ENCODE peak calls at places on chromosomes 12 and 14, in four cellular contexts. One of them, this sample, is unnamed.
A peak's percentile ranks its signal among the peaks of the same experiment; 100 is the strongest.

GRCh38 chr14:30620178-30620577 is 1.9 kb upstream of the SCFD1 start:
- DNase-seq in cardiac muscle cell: no peak
- DNase-seq in body of pancreas: no peak
- DNase-seq in tibial artery: no peak
- DNase-seq in this sample: no peak

GRCh38 chr14:39265741-39266588 is 32.2 kb downstream of the MIA2 start:
- DNase-seq in cardiac muscle cell: peak; percentile 5
- DNase-seq in body of pancreas: no peak
- DNase-seq in tibial artery: no peak
- DNase-seq in this sample: no peak

GRCh38 chr14:50953497-50953896 is 9.2 kb upstream of the PYGL start:
- DNase-seq in cardiac muscle cell: no peak
- DNase-seq in body of pancreas: no peak
- DNase-seq in tibial artery: no peak
- DNase-seq in this sample: no peak

GRCh38 chr12:121124402-121125109 is 8.1 kb upstream of the P2RX7 start:
- DNase-seq in cardiac muscle cell: no peak
- DNase-seq in body of pancreas: peak; percentile 50
- DNase-seq in tibial artery: no peak
- DNase-seq in this sample: no peak

GRCh38 chr14:32078030-32078793 is 1.1 kb downstream of the ARHGAP5 start:
- DNase-seq in cardiac muscle cell: peak; percentile 51
- DNase-seq in body of pancreas: peak; percentile 33
- DNase-seq in tibial artery: peak; percentile 45
- DNase-seq in this sample: no peak

GRCh38 chr14:58884442-58884841 is 246.7 kb downstream of the DACT1 start:
- DNase-seq in cardiac muscle cell: no peak
- DNase-seq in body of pancreas: no peak
- DNase-seq in tibial artery: no peak
- DNase-seq in this sample: no peak

GRCh38 chr12:43786899-43787693 is 19.0 kb downstream of the TWF1 start:
- DNase-seq in cardiac muscle cell: no peak
- DNase-seq in body of pancreas: no peak
- DNase-seq in tibial artery: no peak
- DNase-seq in this sample: no peak

GRCh38 chr14:101721951-101722661 is 39.4 kb upstream of the PPP2R5C start:
- DNase-seq in cardiac muscle cell: no peak
- DNase-seq in body of pancreas: peak; percentile 24
- DNase-seq in tibial artery: no peak
- DNase-seq in this sample: peak; percentile 93

GRCh38 chr12:43098078-43098477 is 453.9 kb downstream of the ADAMTS20 start:
- DNase-seq in cardiac muscle cell: no peak
- DNase-seq in body of pancreas: no peak
- DNase-seq in tibial artery: no peak
- DNase-seq in this sample: no peak

GRCh38 chr12:57368349-57369095 is 62.3 kb downstream of the R3HDM2 start:
- DNase-seq in cardiac muscle cell: no peak
- DNase-seq in body of pancreas: peak; percentile 33
- DNase-seq in tibial artery: no peak
- DNase-seq in this sample: no peak

GRCh38 chr12:57370696-57371095 is 60.1 kb downstream of the R3HDM2 start:
- DNase-seq in cardiac muscle cell: no peak
- DNase-seq in body of pancreas: no peak
- DNase-seq in tibial artery: no peak
- DNase-seq in this sample: no peak

GRCh38 chr12:57369202-57369601 is 61.6 kb downstream of the R3HDM2 start:
- DNase-seq in cardiac muscle cell: no peak
- DNase-seq in body of pancreas: no peak
- DNase-seq in tibial artery: no peak
- DNase-seq in this sample: no peak

GRCh38 chr12:57370084-57370483 is 60.8 kb downstream of the R3HDM2 start:
- DNase-seq in cardiac muscle cell: no peak
- DNase-seq in body of pancreas: no peak
- DNase-seq in tibial artery: no peak
- DNase-seq in this sample: no peak

DNA sequence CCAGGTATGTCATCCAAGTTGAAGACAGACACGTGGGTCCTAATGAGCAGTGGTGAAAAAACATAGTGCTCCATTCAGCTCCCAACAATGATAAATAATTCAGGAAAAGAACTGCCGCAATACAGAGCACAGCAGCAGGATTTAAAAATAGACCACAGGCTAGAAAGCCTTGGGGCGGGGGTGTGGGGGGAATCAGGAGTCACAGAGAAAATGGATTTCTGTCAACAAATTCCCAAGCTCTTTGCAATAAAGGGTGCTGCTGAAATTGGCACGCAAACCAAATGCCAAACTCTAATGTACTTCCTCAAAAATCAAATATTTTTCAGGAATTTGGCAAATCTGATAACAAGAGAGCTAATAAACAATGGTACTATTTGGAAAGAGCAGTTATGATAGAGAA is 58.6 kb downstream of the R3HDM2 start:
- DNase-seq in cardiac muscle cell: peak; percentile 51
- DNase-seq in body of pancreas: peak; percentile 14
- DNase-seq in tibial artery: no peak
- DNase-seq in this sample: no peak
- H3K27ac ChIP-seq in cardiac muscle cell: peak overlapping the region; percentile 56
- H3K27ac ChIP-seq in body of pancreas: peak overlapping the region; percentile 27
- H3K27ac ChIP-seq in tibial artery: peak overlapping the region; percentile 61
- H3K27ac ChIP-seq in this sample: no peak overlapping the region

GRCh38 chr12:97394657-97395056 is 67.9 kb upstream of the RMST start:
- DNase-seq in cardiac muscle cell: no peak
- DNase-seq in body of pancreas: no peak
- DNase-seq in tibial artery: no peak
- DNase-seq in this sample: no peak
- H3K27ac ChIP-seq in cardiac muscle cell: no peak overlapping the region
- H3K27ac ChIP-seq in body of pancreas: no peak overlapping the region
- H3K27ac ChIP-seq in tibial artery: no peak overlapping the region
- H3K27ac ChIP-seq in this sample: no peak overlapping the region

DNA sequence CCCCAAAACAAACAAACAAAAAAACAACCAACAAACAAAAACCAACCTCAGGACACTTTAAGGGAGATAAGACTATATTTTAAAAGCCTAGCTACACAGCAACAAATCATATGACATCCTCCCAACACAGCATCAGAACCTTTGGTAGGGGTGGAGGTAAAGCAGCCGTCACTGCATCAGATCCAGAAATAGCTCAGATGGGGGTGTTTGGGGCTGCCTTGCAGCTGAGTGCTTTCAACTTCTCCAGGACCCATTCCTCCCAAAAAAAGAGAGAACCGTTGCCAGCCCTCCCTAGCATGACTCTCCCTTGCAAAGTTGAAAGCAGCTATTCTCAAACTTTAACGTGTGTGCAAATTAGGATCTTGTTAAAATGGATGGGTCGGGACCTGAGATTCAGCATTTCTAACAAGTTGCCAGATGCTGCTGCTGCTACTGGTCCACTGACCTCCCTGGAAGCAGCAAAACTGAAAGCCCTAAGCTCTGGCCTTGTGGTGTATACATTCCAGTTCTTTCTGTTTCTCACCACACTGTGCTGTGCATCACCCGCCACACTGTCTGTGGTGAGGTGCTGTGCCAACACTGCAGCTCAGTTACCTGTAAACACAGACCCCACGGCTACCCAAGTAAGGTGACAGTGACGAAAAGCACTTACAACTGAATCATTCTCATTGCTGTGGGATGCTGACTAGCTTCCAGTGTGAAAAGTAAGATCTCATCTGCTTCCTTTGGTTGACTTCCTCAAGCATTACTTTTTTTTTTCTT is 54.0 kb downstream of the SLC38A1 start:
- DNase-seq in cardiac muscle cell: no peak
- DNase-seq in body of pancreas: no peak
- DNase-seq in tibial artery: no peak
- DNase-seq in this sample: peak; percentile 92
- H3K27ac ChIP-seq in cardiac muscle cell: peak overlapping the region; percentile 39
- H3K27ac ChIP-seq in body of pancreas: no peak overlapping the region
- H3K27ac ChIP-seq in tibial artery: peak overlapping the region; percentile 4
- H3K27ac ChIP-seq in this sample: peak overlapping the region; percentile 78

GRCh38 chr14:54652890-54653201 is 85.9 kb downstream of the SAMD4A start:
- DNase-seq in cardiac muscle cell: no peak
- DNase-seq in body of pancreas: no peak
- DNase-seq in tibial artery: no peak
- DNase-seq in this sample: no peak

GRCh38 chr14:54653764-54654469 is 87.0 kb downstream of the SAMD4A start:
- DNase-seq in cardiac muscle cell: no peak
- DNase-seq in body of pancreas: peak; percentile 21
- DNase-seq in tibial artery: peak; percentile 43
- DNase-seq in this sample: no peak

GRCh38 chr14:54652188-54652889 is 85.4 kb downstream of the SAMD4A start:
- DNase-seq in cardiac muscle cell: peak; percentile 77
- DNase-seq in body of pancreas: peak; percentile 81
- DNase-seq in tibial artery: peak; percentile 93
- DNase-seq in this sample: no peak

GRCh38 chr14:54651649-54652048 is 84.7 kb downstream of the SAMD4A start:
- DNase-seq in cardiac muscle cell: no peak
- DNase-seq in body of pancreas: no peak
- DNase-seq in tibial artery: no peak
- DNase-seq in this sample: no peak

DNA sequence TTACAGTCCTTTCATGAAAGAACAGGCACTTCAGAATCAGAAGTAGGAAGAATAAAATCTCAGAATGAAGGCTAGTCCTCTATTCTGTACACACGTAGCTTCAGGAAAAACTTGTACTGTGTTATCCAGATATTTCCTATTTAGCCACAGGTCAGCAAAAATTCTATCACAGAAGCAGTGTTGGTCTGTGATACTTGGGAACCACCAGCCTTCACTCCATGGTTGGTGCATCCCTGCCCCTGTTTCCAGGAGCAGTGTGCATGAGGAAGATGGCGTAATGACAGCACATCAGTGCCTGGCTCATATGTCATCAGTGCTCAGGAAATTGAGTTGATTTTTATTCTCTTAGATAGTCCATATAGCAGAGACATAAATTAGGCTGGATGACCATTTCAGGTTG is 87.7 kb downstream of the SAMD4A start:
- DNase-seq in cardiac muscle cell: no peak
- DNase-seq in body of pancreas: no peak
- DNase-seq in tibial artery: no peak
- DNase-seq in this sample: no peak
- H3K27ac ChIP-seq in cardiac muscle cell: peak overlapping the region; percentile 62
- H3K27ac ChIP-seq in body of pancreas: no peak overlapping the region
- H3K27ac ChIP-seq in tibial artery: peak overlapping the region; percentile 79
- H3K27ac ChIP-seq in this sample: no peak overlapping the region

DNA sequence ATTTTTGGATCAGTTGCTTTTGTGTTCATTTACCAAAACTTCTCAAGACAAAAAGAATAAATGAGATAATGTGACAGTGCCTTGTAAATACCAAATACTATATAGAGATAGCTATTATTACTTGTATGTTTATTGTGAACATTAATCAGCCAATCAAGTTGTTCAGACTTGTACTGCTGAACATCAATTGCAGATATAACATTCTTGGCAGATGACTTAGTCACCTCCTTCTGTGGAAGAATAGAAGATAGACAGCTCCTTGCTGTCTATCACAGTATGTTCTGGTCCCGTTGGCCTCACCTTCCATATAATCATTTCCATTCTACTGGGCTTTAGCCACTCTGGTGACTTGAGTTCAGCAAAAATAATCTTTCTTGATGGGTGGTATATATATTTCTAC is 30.1 kb downstream of the PSEN1 start:
- DNase-seq in cardiac muscle cell: no peak
- DNase-seq in body of pancreas: no peak
- DNase-seq in tibial artery: no peak
- DNase-seq in this sample: no peak
- H3K27ac ChIP-seq in cardiac muscle cell: no peak overlapping the region
- H3K27ac ChIP-seq in body of pancreas: no peak overlapping the region
- H3K27ac ChIP-seq in tibial artery: no peak overlapping the region
- H3K27ac ChIP-seq in this sample: no peak overlapping the region

GRCh38 chr14:62304172-62304571 is 542.0 kb downstream of the SNAPC1 start:
- DNase-seq in cardiac muscle cell: no peak
- DNase-seq in body of pancreas: no peak
- DNase-seq in tibial artery: no peak
- DNase-seq in this sample: no peak

GRCh38 chr14:62301076-62301475 is 538.9 kb downstream of the SNAPC1 start:
- DNase-seq in cardiac muscle cell: no peak
- DNase-seq in body of pancreas: no peak
- DNase-seq in tibial artery: no peak
- DNase-seq in this sample: no peak

GRCh38 chr14:62303437-62303836 is 541.2 kb downstream of the SNAPC1 start:
- DNase-seq in cardiac muscle cell: no peak
- DNase-seq in body of pancreas: no peak
- DNase-seq in tibial artery: no peak
- DNase-seq in this sample: no peak

GRCh38 chr14:62307844-62308243 is 545.6 kb downstream of the SNAPC1 start:
- DNase-seq in cardiac muscle cell: no peak
- DNase-seq in body of pancreas: no peak
- DNase-seq in tibial artery: no peak
- DNase-seq in this sample: no peak

DNA sequence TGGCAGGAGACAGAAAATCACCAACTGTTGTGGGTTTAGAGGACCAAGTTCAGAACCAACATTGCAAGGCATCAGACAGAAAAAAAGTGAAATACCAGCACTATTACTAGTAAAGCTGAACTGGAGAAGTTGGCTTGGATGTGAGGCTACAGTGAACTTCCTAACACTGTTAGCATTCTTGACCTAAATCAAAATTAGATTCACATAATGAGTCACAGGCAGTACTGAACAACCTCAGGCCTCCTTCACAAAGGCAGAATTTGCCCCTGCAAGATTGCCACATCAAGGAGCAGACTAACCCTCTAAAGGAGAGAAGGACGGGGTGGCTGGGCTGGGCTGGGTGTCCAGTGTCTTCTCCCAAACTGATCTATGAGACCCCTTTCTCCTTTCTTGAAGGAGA is 539.7 kb downstream of the SNAPC1 start:
- DNase-seq in cardiac muscle cell: no peak
- DNase-seq in body of pancreas: no peak
- DNase-seq in tibial artery: no peak
- DNase-seq in this sample: no peak
- H3K27ac ChIP-seq in cardiac muscle cell: no peak overlapping the region
- H3K27ac ChIP-seq in body of pancreas: no peak overlapping the region
- H3K27ac ChIP-seq in tibial artery: no peak overlapping the region
- H3K27ac ChIP-seq in this sample: no peak overlapping the region

This sample was measured in naive thymus-derived CD4-positive, alpha-beta T cell.